ENCODE peak calls at places on chromosomes 4 and X, in five cellular contexts. C is GM13977; F is Ammon's horn; P is activated CD4-positive, alpha-beta memory T cell treated with anti-CD3 and anti-CD28 coated beads for 36 hours; I is NCI-H774. M is an unnamed sample.
A peak's percentile ranks its signal among the peaks of the same experiment; 100 is the strongest.

GRCh38 chrX:148049441-148049840 is 68.3 kb downstream of the FMR1NB start:
- DNase-seq in P (no peak), F (peak; percentile 3), I (peak; percentile 17), C (peak; percentile 49), M (no peak)

GRCh38 chr4:94415448-94415847 is 36.3 kb upstream of the PDLIM5 start:
- DNase-seq in I (no peak), C (no peak), F (no peak), P (no peak), M (no peak)

GRCh38 chr4:181757921-181758320 is 485.3 kb upstream of the TENM3 start:
- DNase-seq in P (no peak), F (peak; percentile 38), I (no peak), C (no peak), M (peak; percentile 49)

GRCh38 chrX:56343231-56343630 is 111.1 kb downstream of the KLF8 start:
- DNase-seq in C (no peak), P (no peak), I (no peak), F (no peak), M (no peak)

GRCh38 chrX:21806691-21807090 is 32.7 kb upstream of the MBTPS2 start:
- DNase-seq in C (no peak), F (no peak), I (no peak), P (no peak), M (no peak)

GRCh38 chr4:176927664-176928063 is 134.9 kb upstream of the VEGFC start:
- DNase-seq in F (no peak), I (no peak), P (no peak), C (no peak), M (no peak)

GRCh38 chrX:3939967-3940610 is 226.6 kb upstream of the PRKX start:
- DNase-seq in C (peak; percentile 25), I (peak; percentile 34), P (no peak), F (no peak), M (no peak)

GRCh38 chrX:47181301-47181700 is 12.3 kb upstream of the UBA1 start:
- DNase-seq in I (no peak), C (no peak), P (no peak), F (no peak), M (no peak)

GRCh38 chr4:10704050-10704810 is 19.7 kb upstream of the CLNK start:
- DNase-seq in I (no peak), F (no peak), P (no peak), C (no peak), M (no peak)

GRCh38 chr4:153933851-153934688 is 145.2 kb upstream of the SFRP2 start:
- DNase-seq in P (no peak), F (peak; percentile 13), C (no peak), I (no peak), M (no peak)

GRCh38 chrX:65451663-65452062 is 82.9 kb downstream of the LAS1L start:
- DNase-seq in I (no peak), C (peak; percentile 54), P (no peak), F (no peak), M (no peak)

GRCh38 chrX:9538544-9539045 is 73.7 kb downstream of the TBL1X start:
- DNase-seq in I (peak; percentile 61), C (no peak), F (no peak), P (no peak), M (peak; percentile 67)

GRCh38 chr4:135371137-135371536 is 1169.5 kb upstream of the PABPC4L start:
- DNase-seq in I (no peak), F (no peak), C (peak; percentile 6), P (peak; percentile 10), M (no peak)

GRCh38 chr4:121706595-121707021 is 9.8 kb upstream of the ANXA5 start:
- DNase-seq in F (no peak), P (peak; percentile 83), I (no peak), C (no peak), M (no peak)

GRCh38 chrX:2495595-2495994 is 5.2 kb downstream of the DHRSX start:
- DNase-seq in I (no peak), F (no peak), C (no peak), P (no peak), M (no peak)

GRCh38 chr4:69999420-69999819 is 3.7 kb downstream of the STATH start:
- DNase-seq in I (no peak), C (no peak), P (no peak), F (no peak), M (no peak)

GRCh38 chrX:51614353-51614752 is 4.4 kb downstream of the CENPVL3 start:
- DNase-seq in F (peak; percentile 20), C (peak; percentile 47), P (no peak), I (no peak), M (peak; percentile 14)

GRCh38 chr4:70619778-70620177 is 8.8 kb upstream of the ENAM start:
- DNase-seq in P (no peak), F (no peak), C (no peak), I (no peak), M (no peak)

GRCh38 chr4:61275214-61275613 is 75.1 kb downstream of the ADGRL3 start:
- DNase-seq in P (no peak), C (no peak), I (no peak), F (no peak), M (no peak)

GRCh38 chr4:112288455-112288854 is 2.8 kb upstream of the TIFA start:
- DNase-seq in I (no peak), F (no peak), P (no peak), C (no peak), M (no peak)

GRCh38 chrX:119880552-119881437 is 9.2 kb downstream of the NDUFA1 start:
- DNase-seq in I (peak; percentile 6), F (peak; percentile 47), P (peak; percentile 34), C (peak; percentile 73), M (no peak)

GRCh38 chr4:4962928-4963327 is 56.3 kb downstream of the CYTL1 start:
- DNase-seq in P (no peak), F (no peak), C (no peak), I (no peak), M (no peak)

GRCh38 chr4:135510582-135510981 is 1309.0 kb upstream of the PABPC4L start:
- DNase-seq in I (no peak), C (no peak), F (no peak), P (no peak), M (no peak)

GRCh38 chrX:37776283-37776986 is 3.4 kb upstream of the CYBB start:
- DNase-seq in P (peak; percentile 14), F (no peak), C (no peak), I (no peak), M (no peak)

GRCh38 chrX:17361620-17362019 is 13.4 kb upstream of the NHS start:
- DNase-seq in C (no peak), I (no peak), P (peak; percentile 8), F (no peak), M (no peak)

GRCh38 chr4:4791299-4791798 is 68.1 kb upstream of the MSX1 start:
- DNase-seq in I (no peak), F (peak; percentile 69), P (no peak), C (no peak), M (no peak)

GRCh38 chr4:139223682-139224317 is 46.8 kb upstream of the ELF2 start:
- DNase-seq in P (peak; percentile 34), C (no peak), F (peak; percentile 61), I (no peak), M (no peak)

GRCh38 chrX:140715787-140716186 is 6.2 kb downstream of the LINC00632 start:
- DNase-seq in C (no peak), I (no peak), F (no peak), P (no peak), M (no peak)